ENCODE peak calls at places on chromosomes 4 and X, in eight cellular contexts. One of them, this sample, is unnamed.

GRCh38 chrX:150903110-150903508 is 4.6 kb upstream of the CD99L2 start:
- DNase-seq in GM12864: no peak
- DNase-seq in foreskin fibroblast: no peak
- DNase-seq in A673: no peak
- DNase-seq in sigmoid colon: no peak
- DNase-seq in pancreas: no peak
- DNase-seq in AG09309: no peak
- DNase-seq in B cell: no peak
- DNase-seq in this sample: no peak

GRCh38 chr4:75584067-75584466 is 28.2 kb downstream of the ODAPH start:
- DNase-seq in GM12864: no peak
- DNase-seq in foreskin fibroblast: peak; percentile 4
- DNase-seq in A673: no peak
- DNase-seq in sigmoid colon: no peak
- DNase-seq in pancreas: no peak
- DNase-seq in AG09309: no peak
- DNase-seq in B cell: no peak
- DNase-seq in this sample: no peak

GRCh38 chr4:25619601-25620000 is 36.0 kb upstream of the SLC34A2 start:
- DNase-seq in GM12864: no peak
- DNase-seq in foreskin fibroblast: no peak
- DNase-seq in A673: no peak
- DNase-seq in sigmoid colon: no peak
- DNase-seq in pancreas: no peak
- DNase-seq in AG09309: no peak
- DNase-seq in B cell: no peak
- DNase-seq in this sample: no peak

GRCh38 chr4:117692538-117692937 is 341.7 kb upstream of the NDST3 start:
- DNase-seq in GM12864: no peak
- DNase-seq in foreskin fibroblast: no peak
- DNase-seq in A673: no peak
- DNase-seq in sigmoid colon: no peak
- DNase-seq in pancreas: no peak
- DNase-seq in AG09309: no peak
- DNase-seq in B cell: no peak
- DNase-seq in this sample: no peak

GRCh38 chr4:3414421-3415279 is 27.1 kb upstream of the HGFAC start:
- DNase-seq in GM12864: no peak
- DNase-seq in foreskin fibroblast: no peak
- DNase-seq in A673: no peak
- DNase-seq in sigmoid colon: peak; percentile 59
- DNase-seq in pancreas: no peak
- DNase-seq in AG09309: no peak
- DNase-seq in B cell: no peak
- DNase-seq in this sample: no peak

GRCh38 chr4:120672558-120673147 is 249.9 kb downstream of the PRDM5 start:
- DNase-seq in GM12864: no peak
- DNase-seq in foreskin fibroblast: no peak
- DNase-seq in A673: no peak
- DNase-seq in sigmoid colon: no peak
- DNase-seq in pancreas: no peak
- DNase-seq in AG09309: no peak
- DNase-seq in B cell: no peak
- DNase-seq in this sample: no peak

GRCh38 chr4:55947912-55948725 is 626 bp upstream of the CEP135 start:
- DNase-seq in GM12864: peak; percentile 43
- DNase-seq in foreskin fibroblast: peak; percentile 94
- DNase-seq in A673: peak; percentile 41
- DNase-seq in sigmoid colon: no peak
- DNase-seq in pancreas: no peak
- DNase-seq in AG09309: peak; percentile 60
- DNase-seq in B cell: peak; percentile 48
- DNase-seq in this sample: peak; percentile 55

GRCh38 chrX:138711399-138712347 is at the start of gene FGF13:
- DNase-seq in GM12864: no peak
- DNase-seq in foreskin fibroblast: peak; percentile 6
- DNase-seq in A673: peak; percentile 71
- DNase-seq in sigmoid colon: peak; percentile 68
- DNase-seq in pancreas: peak; percentile 17
- DNase-seq in AG09309: no peak
- DNase-seq in B cell: no peak
- DNase-seq in this sample: peak; percentile 46

GRCh38 chr4:186778134-186778533 is 54.5 kb upstream of the FAT1 start:
- DNase-seq in GM12864: no peak
- DNase-seq in foreskin fibroblast: no peak
- DNase-seq in A673: no peak
- DNase-seq in sigmoid colon: no peak
- DNase-seq in pancreas: no peak
- DNase-seq in AG09309: no peak
- DNase-seq in B cell: no peak
- DNase-seq in this sample: no peak

GRCh38 chr4:121582296-121582695 is 114.5 kb downstream of the ANXA5 start:
- DNase-seq in GM12864: no peak
- DNase-seq in foreskin fibroblast: peak; percentile 35
- DNase-seq in A673: peak; percentile 39
- DNase-seq in sigmoid colon: no peak
- DNase-seq in pancreas: no peak
- DNase-seq in AG09309: no peak
- DNase-seq in B cell: no peak
- DNase-seq in this sample: no peak

GRCh38 chr4:6804082-6804752 is 21.7 kb downstream of the KIAA0232 start:
- DNase-seq in GM12864: no peak
- DNase-seq in foreskin fibroblast: no peak
- DNase-seq in A673: no peak
- DNase-seq in sigmoid colon: no peak
- DNase-seq in pancreas: no peak
- DNase-seq in AG09309: no peak
- DNase-seq in B cell: no peak
- DNase-seq in this sample: no peak

GRCh38 chr4:68463796-68464195 is 16.5 kb downstream of the TMPRSS11E start:
- DNase-seq in GM12864: no peak
- DNase-seq in foreskin fibroblast: peak; percentile 3
- DNase-seq in A673: no peak
- DNase-seq in sigmoid colon: no peak
- DNase-seq in pancreas: no peak
- DNase-seq in AG09309: no peak
- DNase-seq in B cell: no peak
- DNase-seq in this sample: no peak

GRCh38 chrX:2583194-2584162 is 82.7 kb upstream of the DHRSX start:
- DNase-seq in GM12864: no peak
- DNase-seq in foreskin fibroblast: no peak
- DNase-seq in A673: no peak
- DNase-seq in sigmoid colon: no peak
- DNase-seq in pancreas: no peak
- DNase-seq in AG09309: no peak
- DNase-seq in B cell: peak; percentile 46
- DNase-seq in this sample: peak; percentile 40

GRCh38 chrX:71195959-71196727 is 26.9 kb upstream of the GJB1 start:
- DNase-seq in GM12864: no peak
- DNase-seq in foreskin fibroblast: no peak
- DNase-seq in A673: no peak
- DNase-seq in sigmoid colon: no peak
- DNase-seq in pancreas: no peak
- DNase-seq in AG09309: no peak
- DNase-seq in B cell: no peak
- DNase-seq in this sample: no peak

GRCh38 chrX:24547961-24548360 is 82.9 kb downstream of the PDK3 start:
- DNase-seq in GM12864: no peak
- DNase-seq in foreskin fibroblast: no peak
- DNase-seq in A673: no peak
- DNase-seq in sigmoid colon: no peak
- DNase-seq in pancreas: no peak
- DNase-seq in AG09309: no peak
- DNase-seq in B cell: no peak
- DNase-seq in this sample: no peak

GRCh38 chr4:169818063-169818679 is 60.4 kb upstream of the HPF1 start:
- DNase-seq in GM12864: no peak
- DNase-seq in foreskin fibroblast: no peak
- DNase-seq in A673: no peak
- DNase-seq in sigmoid colon: no peak
- DNase-seq in pancreas: no peak
- DNase-seq in AG09309: no peak
- DNase-seq in B cell: peak; percentile 41
- DNase-seq in this sample: no peak

GRCh38 chr4:145881991-145882390 is 56.6 kb downstream of the ZNF827 start:
- DNase-seq in GM12864: no peak
- DNase-seq in foreskin fibroblast: no peak
- DNase-seq in A673: no peak
- DNase-seq in sigmoid colon: no peak
- DNase-seq in pancreas: peak; percentile 77
- DNase-seq in AG09309: no peak
- DNase-seq in B cell: no peak
- DNase-seq in this sample: no peak

GRCh38 chr4:3765271-3766206 is 646 bp upstream of the ADRA2C start:
- DNase-seq in GM12864: no peak
- DNase-seq in foreskin fibroblast: peak; percentile 63
- DNase-seq in A673: peak; percentile 73
- DNase-seq in sigmoid colon: no peak
- DNase-seq in pancreas: peak; percentile 66
- DNase-seq in AG09309: peak; percentile 4
- DNase-seq in B cell: no peak
- DNase-seq in this sample: peak; percentile 76

GRCh38 chr4:8507624-8508023 is 67.0 kb downstream of the TRMT44 start:
- DNase-seq in GM12864: no peak
- DNase-seq in foreskin fibroblast: no peak
- DNase-seq in A673: no peak
- DNase-seq in sigmoid colon: peak; percentile 50
- DNase-seq in pancreas: no peak
- DNase-seq in AG09309: no peak
- DNase-seq in B cell: no peak
- DNase-seq in this sample: no peak

GRCh38 chr4:152784490-152785195 is 4.9 kb downstream of the ARFIP1 start:
- DNase-seq in GM12864: no peak
- DNase-seq in foreskin fibroblast: peak; percentile 88
- DNase-seq in A673: peak; percentile 92
- DNase-seq in sigmoid colon: no peak
- DNase-seq in pancreas: no peak
- DNase-seq in AG09309: peak; percentile 67
- DNase-seq in B cell: no peak
- DNase-seq in this sample: no peak
- TF ChIP-seq CTCF in GM12864: no peak
- TF ChIP-seq CTCF in foreskin fibroblast: no peak
- TF ChIP-seq CTCF in A673: peak; percentile 63
- TF ChIP-seq CTCF in sigmoid colon: no peak
- TF ChIP-seq CTCF in pancreas: no peak
- TF ChIP-seq CTCF in AG09309: peak; percentile 27
- TF ChIP-seq CTCF in B cell: no peak
- TF ChIP-seq CTCF in this sample: peak; percentile 13

DNA sequence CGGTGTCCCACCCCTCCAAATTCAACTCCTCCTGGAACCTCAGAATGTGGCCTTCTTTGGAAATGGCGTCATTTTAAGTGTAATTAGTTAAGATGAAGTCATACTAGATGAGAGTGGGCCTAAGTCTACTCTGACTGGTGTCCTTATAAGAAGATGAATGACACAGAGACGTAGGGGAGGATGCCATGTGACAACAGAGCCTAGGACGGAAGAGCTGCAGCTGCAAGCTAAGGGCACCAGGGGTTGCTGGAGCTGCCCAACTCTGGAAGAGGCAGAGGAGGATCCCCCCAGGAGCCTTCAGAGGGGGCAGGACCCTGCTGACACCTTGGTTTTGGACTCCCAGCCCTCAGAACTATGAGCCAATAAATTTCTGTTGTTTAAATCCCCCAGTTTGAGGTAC is 115.1 kb downstream of the STK32B start:
- DNase-seq in GM12864: no peak
- DNase-seq in foreskin fibroblast: no peak
- DNase-seq in A673: peak; percentile 59
- DNase-seq in sigmoid colon: no peak
- DNase-seq in pancreas: no peak
- DNase-seq in AG09309: no peak
- DNase-seq in B cell: no peak
- DNase-seq in this sample: no peak
- TF ChIP-seq CTCF in GM12864: no peak
- TF ChIP-seq CTCF in foreskin fibroblast: no peak
- TF ChIP-seq CTCF in A673: no peak
- TF ChIP-seq CTCF in sigmoid colon: no peak
- TF ChIP-seq CTCF in pancreas: no peak
- TF ChIP-seq CTCF in AG09309: no peak
- TF ChIP-seq CTCF in B cell: no peak
- TF ChIP-seq CTCF in this sample: no peak

GRCh38 chrX:46758956-46759644 is at the start of gene SLC9A7:
- DNase-seq in GM12864: no peak
- DNase-seq in foreskin fibroblast: peak; percentile 87
- DNase-seq in A673: peak; percentile 77
- DNase-seq in sigmoid colon: peak; percentile 81
- DNase-seq in pancreas: peak; percentile 84
- DNase-seq in AG09309: no peak
- DNase-seq in B cell: peak; percentile 80
- DNase-seq in this sample: peak; percentile 78

GRCh38 chrX:46759645-46759974 is 692 bp upstream of the SLC9A7 start:
- DNase-seq in GM12864: no peak
- DNase-seq in foreskin fibroblast: no peak
- DNase-seq in A673: peak; percentile 72
- DNase-seq in sigmoid colon: no peak
- DNase-seq in pancreas: no peak
- DNase-seq in AG09309: no peak
- DNase-seq in B cell: no peak
- DNase-seq in this sample: no peak

GRCh38 chrX:46757593-46757992 is 1.3 kb downstream of the SLC9A7 start:
- DNase-seq in GM12864: no peak
- DNase-seq in foreskin fibroblast: peak; percentile 35
- DNase-seq in A673: no peak
- DNase-seq in sigmoid colon: no peak
- DNase-seq in pancreas: no peak
- DNase-seq in AG09309: no peak
- DNase-seq in B cell: no peak
- DNase-seq in this sample: no peak

GRCh38 chrX:46758163-46758955 is 559 bp downstream of the SLC9A7 start:
- DNase-seq in GM12864: no peak
- DNase-seq in foreskin fibroblast: peak; percentile 39
- DNase-seq in A673: no peak
- DNase-seq in sigmoid colon: no peak
- DNase-seq in pancreas: peak; percentile 15
- DNase-seq in AG09309: no peak
- DNase-seq in B cell: peak; percentile 31
- DNase-seq in this sample: peak; percentile 20

DNA sequence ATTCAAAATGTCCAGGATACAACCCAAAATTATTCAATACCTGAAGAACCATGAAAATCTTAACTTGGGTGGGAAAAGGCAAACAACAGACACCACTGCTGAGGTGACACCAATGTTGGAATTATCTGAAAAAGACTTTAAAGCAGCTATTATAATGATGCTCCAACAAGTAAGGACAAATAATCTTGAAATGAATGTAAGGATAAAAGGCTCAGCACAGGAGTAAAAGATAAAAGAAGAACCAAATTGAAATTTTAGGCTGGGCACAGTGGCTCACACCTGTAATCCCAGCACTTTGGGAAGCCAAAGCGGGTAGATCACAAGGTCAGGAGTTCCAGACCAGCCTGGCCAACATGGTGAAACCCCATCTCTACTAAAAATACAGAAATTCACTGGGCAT is 4.0 kb upstream of the SLC9A7 start:
- DNase-seq in GM12864: no peak
- DNase-seq in foreskin fibroblast: no peak
- DNase-seq in A673: no peak
- DNase-seq in sigmoid colon: no peak
- DNase-seq in pancreas: no peak
- DNase-seq in AG09309: no peak
- DNase-seq in B cell: no peak
- DNase-seq in this sample: no peak
- TF ChIP-seq CTCF in GM12864: no peak
- TF ChIP-seq CTCF in foreskin fibroblast: no peak
- TF ChIP-seq CTCF in A673: no peak
- TF ChIP-seq CTCF in sigmoid colon: no peak
- TF ChIP-seq CTCF in pancreas: no peak
- TF ChIP-seq CTCF in AG09309: no peak
- TF ChIP-seq CTCF in B cell: no peak
- TF ChIP-seq CTCF in this sample: no peak

GRCh38 chrX:80285131-80285773 is 135.0 kb upstream of the TENT5D start:
- DNase-seq in GM12864: no peak
- DNase-seq in foreskin fibroblast: peak; percentile 4
- DNase-seq in A673: peak; percentile 67
- DNase-seq in sigmoid colon: no peak
- DNase-seq in pancreas: peak; percentile 17
- DNase-seq in AG09309: peak; percentile 1
- DNase-seq in B cell: no peak
- DNase-seq in this sample: peak; percentile 5
- TF ChIP-seq CTCF in GM12864: peak; percentile 39
- TF ChIP-seq CTCF in foreskin fibroblast: peak; percentile 21
- TF ChIP-seq CTCF in A673: peak; percentile 74
- TF ChIP-seq CTCF in sigmoid colon: no peak
- TF ChIP-seq CTCF in pancreas: no peak
- TF ChIP-seq CTCF in AG09309: peak; percentile 48
- TF ChIP-seq CTCF in B cell: no peak
- TF ChIP-seq CTCF in this sample: peak; percentile 68

This sample was measured in GM13977.